ENCODE peak calls at places on chromosomes 12 and 14, in nine cellular contexts. J is AG09309; T is stimulated activated CD4-positive, alpha-beta T cell treated with anti-CD3 and anti-CD28 coated beads, Interleukin-1b, Interleukin-23, amount 100 ng/mL, for 48 hours; U is cardiac fibroblast; R is hypothalamus; A is activated T-cell treated with anti-CD3 and anti-CD28 coated beads for 1 hour; I is fibroblast of villous mesenchyme; W is upper lobe of left lung; S is HS-5. X is an unnamed sample.

GRCh38 chr14:41302776-41303175 is 303.9 kb upstream of the LRFN5 start:
- DNase-seq in W (no peak), U (no peak), T (no peak), I (no peak), S (no peak), J (no peak), A (no peak), R (no peak), X (no peak)

GRCh38 chr14:21024668-21025373 is at the start of gene NDRG2:
- DNase-seq in W (peak), I (peak), A (peak), T (peak), R (peak), J (no peak), S (no peak), U (peak), X (no peak)

GRCh38 chr12:42291680-42292079 is 34.2 kb downstream of the ZCRB1 start:
- DNase-seq in A (no peak), I (no peak), R (no peak), U (no peak), T (no peak), W (no peak), J (no peak), S (no peak), X (no peak)

GRCh38 chr14:55976219-55976618 is 142.0 kb upstream of the PELI2 start:
- DNase-seq in I (no peak), R (no peak), J (no peak), W (no peak), U (no peak), S (no peak), T (no peak), A (no peak), X (no peak)

GRCh38 chr14:99273724-99274345 is 1.8 kb upstream of the BCL11B start:
- DNase-seq in T (peak), J (no peak), W (no peak), I (no peak), A (no peak), R (no peak), U (no peak), S (no peak), X (no peak)

GRCh38 chr12:85658236-85658635 is 178.0 kb downstream of the RASSF9 start:
- DNase-seq in A (no peak), J (no peak), T (no peak), W (no peak), R (no peak), S (no peak), U (no peak), I (no peak), X (no peak)

GRCh38 chr12:17928708-17929366 is 161.2 kb downstream of the RERGL start:
- DNase-seq in A (no peak), R (no peak), U (no peak), T (no peak), W (no peak), S (peak), J (peak), I (no peak), X (peak)

GRCh38 chr14:32477406-32477805 is 148.3 kb downstream of the AKAP6 start:
- DNase-seq in R (no peak), J (no peak), I (no peak), S (no peak), W (no peak), U (no peak), A (no peak), T (no peak), X (no peak)

GRCh38 chr14:101761881-101762529 is 496 bp downstream of the PPP2R5C start:
- DNase-seq in R (no peak), T (peak), I (no peak), S (no peak), J (no peak), A (peak), W (peak), U (peak), X (no peak)

GRCh38 chr14:90288646-90289355 is 32.4 kb downstream of the PSMC1 start:
- DNase-seq in R (no peak), T (no peak), I (no peak), A (no peak), W (no peak), U (peak), J (no peak), S (no peak), X (no peak)

GRCh38 chr14:23153891-23154796 is 29.3 kb downstream of the SLC7A8 start:
- DNase-seq in A (no peak), I (peak), J (peak), U (peak), T (peak), R (no peak), W (peak), S (no peak), X (no peak)

GRCh38 chr12:105233045-105233905 is 2.7 kb downstream of the APPL2 start:
- DNase-seq in S (no peak), A (no peak), J (no peak), I (peak), R (no peak), T (no peak), W (no peak), U (no peak), X (no peak)

GRCh38 chr12:82687020-82687951 is 580 bp downstream of the TMTC2 start:
- DNase-seq in A (peak), S (no peak), U (peak), I (peak), J (no peak), T (peak), W (peak), R (no peak), X (no peak)

GRCh38 chr14:22715186-22715812 is 51.2 kb upstream of the OXA1L start:
- DNase-seq in I (no peak), S (no peak), A (no peak), T (no peak), J (no peak), R (no peak), W (no peak), U (no peak), X (no peak)

GRCh38 chr12:77442633-77443032 is 377.3 kb upstream of the E2F7 start:
- DNase-seq in A (no peak), W (no peak), R (no peak), S (peak), I (no peak), J (peak), T (no peak), U (no peak), X (no peak)

GRCh38 chr12:44628180-44628579 is 247.9 kb downstream of the NELL2 start:
- DNase-seq in U (no peak), T (peak), J (no peak), A (no peak), I (no peak), R (no peak), W (no peak), S (no peak), X (no peak)

GRCh38 chr12:85275359-85275758 is 4.7 kb upstream of the ALX1 start:
- DNase-seq in S (no peak), U (no peak), R (no peak), I (no peak), T (no peak), A (no peak), J (no peak), W (no peak), X (no peak)

GRCh38 chr14:103444837-103445524 is 59.8 kb downstream of the MARK3 start:
- DNase-seq in U (peak), J (no peak), W (no peak), A (no peak), T (no peak), R (no peak), S (peak), I (peak), X (no peak)

GRCh38 chr14:91714805-91715204 is 17.1 kb downstream of the CATSPERB start:
- DNase-seq in J (no peak), T (peak), W (no peak), I (no peak), A (peak), S (no peak), U (no peak), R (no peak), X (no peak)

GRCh38 chr14:89826581-89826980 is 127.9 kb downstream of the EFCAB11 start:
- DNase-seq in W (no peak), A (no peak), T (no peak), S (no peak), J (no peak), U (no peak), R (no peak), I (no peak), X (no peak)

GRCh38 chr14:97221572-97221971 is 424.4 kb downstream of the VRK1 start:
- DNase-seq in I (no peak), J (no peak), A (no peak), S (no peak), T (no peak), R (no peak), U (no peak), W (no peak), X (no peak)

GRCh38 chr14:101598159-101598558 is 36.9 kb downstream of the DIO3 start:
- DNase-seq in R (no peak), U (no peak), I (no peak), S (no peak), A (no peak), T (no peak), J (no peak), W (no peak), X (no peak)

GRCh38 chr12:22821985-22822384 is 197.0 kb downstream of the ETNK1 start:
- DNase-seq in T (no peak), U (no peak), S (peak), R (no peak), J (no peak), I (peak), W (no peak), A (no peak), X (no peak)

GRCh38 chr14:92412912-92413311 is 89.9 kb downstream of the SLC24A4 start:
- DNase-seq in T (no peak), R (no peak), S (no peak), W (no peak), J (no peak), I (peak), A (no peak), U (no peak), X (no peak)

GRCh38 chr12:110348431-110349059 is 55.0 kb downstream of the ANAPC7 start:
- DNase-seq in U (no peak), S (no peak), A (no peak), W (no peak), I (no peak), R (no peak), T (no peak), J (no peak), X (no peak)

GRCh38 chr12:50402270-50403000 is 1.8 kb downstream of the LARP4 start:
- DNase-seq in W (no peak), T (no peak), R (no peak), I (no peak), A (no peak), U (no peak), S (no peak), J (no peak), X (no peak)

GRCh38 chr14:49019467-49020100 is 566.6 kb downstream of the RPS29 start:
- DNase-seq in U (no peak), A (no peak), T (no peak), W (no peak), J (no peak), S (no peak), I (no peak), R (no peak), X (no peak)

GRCh38 chr12:92010853-92011701 is 134.6 kb downstream of the BTG1 start:
- DNase-seq in A (no peak), U (no peak), J (no peak), W (no peak), S (no peak), I (no peak), R (no peak), T (no peak), X (no peak)

GRCh38 chr12:132593938-132594358 is 16.4 kb downstream of the LRCOL1 start:
- DNase-seq in R (peak), I (peak), J (peak), W (peak), U (peak), S (no peak), A (no peak), T (peak), X (peak)

GRCh38 chr12:132447731-132448452 is 42.1 kb upstream of the FBRSL1 start:
- DNase-seq in R (no peak), J (no peak), A (no peak), S (no peak), W (no peak), T (no peak), I (no peak), U (no peak), X (no peak)

GRCh38 chr14:96888593-96888992 is 91.4 kb downstream of the VRK1 start:
- DNase-seq in I (no peak), U (no peak), R (no peak), T (no peak), W (no peak), S (no peak), A (no peak), J (no peak), X (peak)

GRCh38 chr14:90905531-90905930 is 89.3 kb upstream of the TTC7B start:
- DNase-seq in T (no peak), I (no peak), A (no peak), R (no peak), U (no peak), J (no peak), S (no peak), W (no peak), X (no peak)

GRCh38 chr14:94907626-94908261 is 137.8 kb upstream of the GSC start:
- DNase-seq in J (no peak), I (no peak), A (no peak), R (no peak), W (no peak), T (no peak), U (peak), S (no peak), X (no peak)